ENCODE peak calls at places on chromosomes 1 and 21, in five cellular contexts. O is psoas muscle; N is upper lobe of left lung; B is CD8-positive, alpha-beta memory T cell; R is A549. A is an unnamed sample.
A peak's percentile ranks its signal among the peaks of the same experiment; 100 is the strongest.

GRCh38 chr1:43491056-43491455 is 37.3 kb upstream of the HYI start:
- DNase-seq in O (no peak), N (no peak), B (no peak), R (no peak), A (no peak)

GRCh38 chr1:6967431-6968079 is 182.3 kb downstream of the CAMTA1 start:
- DNase-seq in O (no peak), N (no peak), B (no peak), R (no peak), A (no peak)

GRCh38 chr1:112744019-112744578 is 29.0 kb upstream of the PPM1J start:
- DNase-seq in O (no peak), N (no peak), B (no peak), R (no peak), A (no peak)

GRCh38 chr1:161676441-161676840 is 13.5 kb downstream of the FCGR2B start:
- DNase-seq in O (no peak), N (no peak), B (no peak), R (no peak), A (no peak)

GRCh38 chr1:48215222-48215621 is 7.3 kb upstream of the SLC5A9 start:
- DNase-seq in O (no peak), N (no peak), B (no peak), R (no peak), A (no peak)

GRCh38 chr1:107277022-107277421 is 136.2 kb downstream of the NTNG1 start:
- DNase-seq in O (no peak), N (no peak), B (no peak), R (peak; percentile 34), A (no peak)

GRCh38 chr1:113931456-113931855 is 2.3 kb downstream of the HIPK1 start:
- DNase-seq in O (no peak), N (no peak), B (no peak), R (no peak), A (no peak)

GRCh38 chr1:6996371-6996770 is 211.1 kb downstream of the CAMTA1 start:
- DNase-seq in O (no peak), N (no peak), B (no peak), R (no peak), A (no peak)

GRCh38 chr1:31244326-31244725 is 4.6 kb upstream of the NKAIN1 start:
- DNase-seq in O (no peak), N (no peak), B (no peak), R (no peak), A (no peak)

GRCh38 chr1:152860129-152860528 is 333 bp downstream of the LCE7A start:
- DNase-seq in O (no peak), N (no peak), B (no peak), R (no peak), A (no peak)
- H3K9me3 ChIP-seq in O (no peaks in the 10 kb centered on the region), N (no peaks in the 10 kb centered on the region), B (no peaks in the 10 kb centered on the region), R (no peaks in the 10 kb centered on the region), A (no peaks in the 10 kb centered on the region)

DNA sequence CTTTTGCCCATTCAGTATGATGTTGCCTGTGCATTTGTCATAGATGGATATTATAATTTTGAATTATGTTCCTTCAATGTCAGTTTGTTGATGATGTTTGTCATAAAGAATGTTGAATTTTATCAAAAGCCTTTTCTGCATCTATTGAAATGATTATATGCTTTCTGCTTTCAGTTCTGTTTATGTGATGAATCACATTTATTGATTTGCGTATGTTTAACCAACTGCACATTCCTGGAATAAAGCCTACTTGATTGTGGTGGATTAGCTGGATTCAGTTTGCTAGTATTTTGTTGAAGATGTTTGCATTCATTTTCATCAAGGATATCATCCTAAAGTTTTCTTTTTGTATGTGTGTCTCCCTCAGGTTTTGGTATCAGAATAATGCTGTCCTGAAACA is 5.7 kb upstream of the OR2M4 start:
- DNase-seq in O (no peak), N (no peak), B (no peak), R (no peak), A (no peak)
- H3K9me3 ChIP-seq in O (no peaks in the 10 kb centered on the region), N (no peaks in the 10 kb centered on the region), B (no peaks in the 10 kb centered on the region), R (peaks cover 8% of the 10 kb centered on the region), A (no peaks in the 10 kb centered on the region)

GRCh38 chr1:23357112-23357908 is 12.3 kb downstream of the ZNF436 start:
- DNase-seq in O (no peak), N (no peak), B (no peak), R (no peak), A (no peak)

GRCh38 chr1:23362218-23362713 is 7.4 kb downstream of the ZNF436 start:
- DNase-seq in O (no peak), N (no peak), B (no peak), R (peak; percentile 37), A (no peak)

GRCh38 chr1:23354260-23354659 is 10.2 kb upstream of the HNRNPR start:
- DNase-seq in O (no peak), N (no peak), B (no peak), R (no peak), A (no peak)

GRCh38 chr1:23356451-23356850 is 12.4 kb upstream of the HNRNPR start:
- DNase-seq in O (no peak), N (no peak), B (no peak), R (no peak), A (no peak)

DNA sequence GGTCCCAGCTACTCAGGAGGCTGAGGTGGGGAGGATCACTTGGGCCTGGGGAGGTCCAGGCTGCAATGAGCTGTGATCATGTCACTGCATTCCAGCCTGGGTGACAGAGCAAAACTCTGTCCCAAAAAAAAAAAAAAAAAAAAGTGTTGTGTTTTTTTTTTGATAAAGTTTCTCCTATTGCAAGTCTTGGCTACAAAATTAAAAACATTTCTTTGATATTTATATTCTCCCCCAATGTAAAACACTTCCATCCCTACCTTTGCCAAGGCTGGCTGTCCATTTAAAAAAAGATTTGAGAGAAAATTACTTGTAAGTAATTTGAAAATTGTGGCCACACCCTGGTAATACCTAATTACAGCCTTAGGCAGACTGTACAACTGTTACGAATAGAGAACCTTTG is 11.3 kb downstream of the ZNF436 start:
- DNase-seq in O (no peak), N (no peak), B (no peak), R (no peak), A (no peak)
- H3K9me3 ChIP-seq in O (peaks cover 48% of the 10 kb centered on the region), N (peaks cover 37% of the 10 kb centered on the region), B (peaks cover 24% of the 10 kb centered on the region), R (peaks cover 66% of the 10 kb centered on the region), A (peaks cover 16% of the 10 kb centered on the region)

DNA sequence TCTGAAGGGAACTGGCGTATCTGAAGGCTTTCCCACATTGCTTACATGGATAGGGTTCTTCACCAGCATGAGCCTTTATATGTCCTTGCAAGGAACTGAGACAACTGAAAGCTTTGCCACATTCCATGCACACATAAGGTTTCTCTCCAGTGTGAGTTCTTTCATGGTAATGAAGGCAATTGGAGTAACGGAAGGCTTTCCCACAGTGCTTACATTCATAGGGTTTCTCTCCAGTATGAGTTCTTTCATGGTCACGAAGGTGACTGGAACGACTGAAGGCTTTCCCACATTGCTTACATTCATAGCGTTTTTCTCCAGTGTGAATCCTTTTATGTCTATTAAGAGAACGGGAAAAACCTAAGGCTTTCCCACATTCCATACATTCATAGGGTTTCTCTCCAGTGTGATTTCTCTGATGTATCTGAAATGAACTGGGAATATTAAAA is 15.0 kb downstream of the ZNF124 start:
- DNase-seq in O (no peak), N (no peak), B (no peak), R (peak; percentile 38), A (no peak)
- H3K9me3 ChIP-seq in O (peaks cover 98% of the 10 kb centered on the region), N (peaks cover 74% of the 10 kb centered on the region), B (peaks cover 54% of the 10 kb centered on the region), R (peaks cover 94% of the 10 kb centered on the region), A (peaks cover 57% of the 10 kb centered on the region)

GRCh38 chr1:152227310-152227928 is 3.4 kb upstream of the HRNR start:
- DNase-seq in O (no peak), N (no peak), B (no peak), R (peak; percentile 24), A (no peak)
- H3K9me3 ChIP-seq in O (no peaks in the 10 kb centered on the region), N (no peaks in the 10 kb centered on the region), B (no peaks in the 10 kb centered on the region), R (no peaks in the 10 kb centered on the region), A (no peaks in the 10 kb centered on the region)

DNA sequence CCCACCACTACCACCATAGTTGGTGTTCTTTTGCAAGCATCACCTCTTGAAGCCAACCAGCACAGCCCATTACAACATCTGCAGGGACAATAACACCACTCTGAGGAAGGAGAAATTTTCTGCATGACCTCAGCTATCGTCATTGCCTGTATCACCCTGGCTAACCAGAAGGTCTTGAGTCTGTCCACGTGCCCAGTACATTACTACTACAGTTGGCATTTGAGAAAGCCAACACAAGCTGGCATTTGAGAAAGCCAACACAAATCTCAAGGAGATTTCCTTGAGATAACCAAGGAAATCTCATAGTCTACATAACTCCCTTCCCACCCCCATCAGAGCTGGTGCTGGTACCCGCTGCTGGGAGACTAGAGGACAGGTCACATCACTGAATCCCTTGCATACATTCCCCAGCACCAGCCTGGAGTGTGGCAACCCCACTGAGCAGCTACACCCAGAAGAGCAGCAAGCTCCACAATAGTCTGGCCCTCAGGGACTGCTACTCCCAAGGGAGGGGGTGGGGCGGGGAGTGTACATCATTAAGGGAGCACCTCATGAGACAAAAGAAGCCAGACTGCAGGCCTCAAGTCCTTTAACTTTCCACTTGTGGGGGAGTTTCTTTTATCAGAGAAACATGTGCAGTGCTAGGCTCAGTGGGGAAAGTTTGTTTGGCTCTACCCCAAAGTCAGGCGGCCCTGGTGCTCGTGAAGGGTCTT is 46.0 kb upstream of the GUCA2A start:
- DNase-seq in O (no peak), N (no peak), B (no peak), R (no peak), A (no peak)
- H3K9me3 ChIP-seq in O (no peaks in the 10 kb centered on the region), N (no peaks in the 10 kb centered on the region), B (no peaks in the 10 kb centered on the region), R (no peaks in the 10 kb centered on the region), A (no peaks in the 10 kb centered on the region)

DNA sequence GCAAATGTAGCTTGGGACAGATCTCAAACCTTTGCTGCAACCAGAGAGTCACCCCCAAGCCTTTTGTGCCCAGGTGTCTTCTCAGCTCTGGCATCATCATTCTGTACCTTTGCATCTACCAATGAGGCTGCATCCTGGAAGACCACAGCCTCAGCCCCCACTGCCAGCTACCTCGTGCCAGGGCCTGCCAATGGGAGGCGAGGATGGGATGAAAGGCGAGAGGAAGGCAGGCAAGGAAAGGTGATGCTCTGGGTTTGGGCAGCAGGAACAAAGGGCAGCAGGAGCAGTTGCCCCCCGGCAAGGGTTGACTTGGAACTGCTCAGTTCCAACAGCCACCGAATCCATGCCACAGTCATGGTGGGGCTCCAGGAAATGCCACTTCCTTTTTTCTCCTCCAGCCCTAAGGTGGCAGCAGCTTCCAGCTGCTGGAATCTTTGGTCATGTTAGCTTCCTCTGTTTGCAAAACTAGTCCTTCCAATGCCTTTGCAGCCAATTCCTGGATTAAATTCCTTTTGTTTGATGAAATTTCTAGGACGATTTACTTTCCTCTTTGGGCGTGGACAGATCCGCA is 651.6 kb downstream of the NPHP4 start:
- DNase-seq in O (no peak), N (no peak), B (no peak), R (no peak), A (no peak)
- H3K9me3 ChIP-seq in O (no peaks in the 10 kb centered on the region), N (no peaks in the 10 kb centered on the region), B (no peaks in the 10 kb centered on the region), R (no peaks in the 10 kb centered on the region), A (no peaks in the 10 kb centered on the region)

DNA sequence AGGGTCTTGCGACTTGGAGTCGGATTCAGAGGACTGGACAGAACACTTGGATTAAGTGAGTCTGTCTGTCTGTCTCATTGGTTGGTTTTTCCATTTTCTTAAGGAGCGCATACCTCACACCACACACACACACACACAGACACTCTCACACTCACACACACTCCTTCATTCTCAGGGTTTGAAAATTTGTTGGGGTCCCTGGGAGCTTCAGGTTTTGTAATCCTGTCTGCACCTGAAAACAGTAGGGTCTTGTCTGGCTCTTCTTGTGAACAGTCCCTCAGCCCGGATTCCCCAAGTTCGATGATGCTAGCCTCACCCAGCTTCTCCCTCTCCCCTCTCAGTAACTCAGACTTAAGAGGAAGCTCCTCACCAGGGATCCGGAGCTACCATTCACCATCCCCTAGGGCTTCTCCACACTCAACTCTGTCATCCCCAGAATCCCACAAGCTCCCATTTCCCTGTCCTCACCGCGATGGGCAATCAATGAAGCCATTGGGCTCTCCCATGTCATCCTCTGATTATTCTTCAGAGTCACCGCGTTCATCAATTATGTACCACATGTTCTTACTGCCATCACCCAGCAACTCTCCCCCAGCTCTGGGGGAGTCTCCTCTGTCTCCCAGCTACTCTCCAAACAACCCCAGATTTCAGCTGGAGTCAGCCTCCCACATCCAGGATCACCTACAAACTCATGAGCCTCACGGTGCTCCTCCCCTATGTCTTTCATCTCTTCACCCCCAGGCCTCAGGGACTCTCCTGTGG is 1530.9 kb upstream of the TPTE start:
- DNase-seq in O (no peak), N (no peak), B (no peak), R (no peak), A (no peak)
- H3K9me3 ChIP-seq in O (no peaks in the 10 kb centered on the region), N (no peaks in the 10 kb centered on the region), B (no peaks in the 10 kb centered on the region), R (no peaks in the 10 kb centered on the region), A (peaks cover 4% of the 10 kb centered on the region)